ENCODE peak calls at places on chromosomes 7 and 10, in eight cellular contexts. F is brain microvascular endothelial cell; X is NK-92 treated with Interleukin-12 subunit alpha and Interleukin-12 subunit beta, amount 100 ng/mL, for 24 hours; A is M059J; Q is gastrocnemius medialis; M is SHP77; N is GM13977; U is uterus. O is an unnamed sample.
A peak's percentile ranks its signal among the peaks of the same experiment; 100 is the strongest.

GRCh38 chr10:932589-932988 is 1.1 kb upstream of the LARP4B start:
- DNase-seq in Q (no peak), N (no peak), X (no peak), M (no peak), A (no peak), F (no peak), U (peak; percentile 18), O (no peak)

GRCh38 chr7:74476546-74477095 is 22.9 kb downstream of the GTF2IRD1 start:
- DNase-seq in A (peak; percentile 67), M (no peak), X (no peak), N (no peak), F (no peak), Q (no peak), U (no peak), O (no peak)

GRCh38 chr10:50473756-50474155 is 150.0 kb downstream of the SGMS1 start:
- DNase-seq in Q (no peak), A (peak; percentile 8), N (no peak), F (no peak), U (no peak), M (no peak), X (no peak), O (no peak)

GRCh38 chr10:30862486-30862885 is 169.2 kb downstream of the ZNF438 start:
- DNase-seq in M (no peak), A (peak; percentile 62), F (no peak), X (no peak), U (no peak), N (no peak), Q (no peak), O (no peak)

GRCh38 chr10:10307551-10307950 is 710.1 kb upstream of the CELF2 start:
- DNase-seq in Q (no peak), U (no peak), F (no peak), A (no peak), M (no peak), X (no peak), N (no peak), O (no peak)

GRCh38 chr10:8873310-8873709 is 818.8 kb downstream of the GATA3 start:
- DNase-seq in X (no peak), Q (no peak), A (peak; percentile 19), F (no peak), U (no peak), M (no peak), N (no peak), O (no peak)

GRCh38 chr10:49311562-49312236 is 12.7 kb downstream of the C10orf71 start:
- DNase-seq in Q (no peak), M (no peak), U (no peak), F (no peak), N (no peak), A (no peak), X (no peak), O (no peak)

GRCh38 chr7:98406827-98407226 is 5.9 kb upstream of the BAIAP2L1 start:
- DNase-seq in N (no peak), A (no peak), U (no peak), Q (no peak), X (no peak), M (no peak), F (no peak), O (no peak)

GRCh38 chr10:62616885-62617635 is 187.5 kb upstream of the ADO start:
- DNase-seq in U (no peak), X (no peak), F (no peak), N (no peak), Q (no peak), M (no peak), A (no peak), O (no peak)

GRCh38 chr10:93261961-93262610 is 188.4 kb downstream of the CYP26A1 start:
- DNase-seq in M (no peak), X (no peak), F (peak; percentile 82), Q (no peak), U (no peak), N (no peak), A (peak; percentile 55), O (no peak)

GRCh38 chr7:13687500-13687899 is 302.0 kb downstream of the ETV1 start:
- DNase-seq in X (no peak), U (no peak), A (no peak), Q (no peak), F (no peak), M (no peak), N (no peak), O (no peak)

GRCh38 chr10:104100795-104101194 is 15.1 kb upstream of the COL17A1 start:
- DNase-seq in U (no peak), N (no peak), X (no peak), F (no peak), Q (no peak), M (no peak), A (no peak), O (no peak)

GRCh38 chr10:61456095-61456789 is 3.1 kb upstream of the TMEM26 start:
- DNase-seq in F (no peak), N (no peak), X (no peak), A (peak; percentile 77), U (no peak), Q (no peak), M (no peak), O (no peak)

GRCh38 chr7:107209565-107209964 is 40.8 kb downstream of the HBP1 start:
- DNase-seq in Q (no peak), A (no peak), X (no peak), N (no peak), M (no peak), U (no peak), F (no peak), O (no peak)

GRCh38 chr10:123997486-123998196 is 95.8 kb downstream of the CHST15 start:
- DNase-seq in F (peak; percentile 97), U (no peak), M (no peak), X (peak; percentile 43), N (peak; percentile 62), A (peak; percentile 98), Q (no peak), O (no peak)

GRCh38 chr10:110613341-110613995 is 30.7 kb upstream of the RBM20 start:
- DNase-seq in M (no peak), A (no peak), U (no peak), N (no peak), X (no peak), Q (no peak), F (no peak), O (no peak)

GRCh38 chr10:12699258-12699700 is 302.2 kb downstream of the CCDC3 start:
- DNase-seq in X (no peak), A (no peak), N (no peak), M (no peak), Q (no peak), U (no peak), F (no peak), O (no peak)

GRCh38 chr7:2923291-2923781 is 79.2 kb upstream of the GNA12 start:
- DNase-seq in U (no peak), Q (no peak), A (no peak), N (no peak), M (no peak), F (no peak), X (no peak), O (no peak)

GRCh38 chr7:45687185-45687560 is 113.0 kb downstream of the ADCY1 start:
- DNase-seq in F (no peak), U (no peak), Q (no peak), A (no peak), M (no peak), X (no peak), N (no peak), O (no peak)

GRCh38 chr10:103758294-103758681 is 97.1 kb downstream of the SH3PXD2A start:
- DNase-seq in N (no peak), M (peak; percentile 72), F (peak; percentile 53), Q (peak; percentile 41), X (no peak), U (no peak), A (peak; percentile 56), O (no peak)

GRCh38 chr10:22679608-22680007 is 34.8 kb downstream of the PIP4K2A start:
- DNase-seq in U (no peak), N (no peak), F (no peak), X (no peak), M (no peak), A (no peak), Q (no peak), O (no peak)

GRCh38 chr10:114367041-114367675 is 37.1 kb downstream of the AFAP1L2 start:
- DNase-seq in N (peak; percentile 28), U (no peak), F (peak; percentile 20), Q (no peak), M (no peak), X (peak; percentile 24), A (peak; percentile 61), O (no peak)

GRCh38 chr10:124142296-124142853 is 49.0 kb upstream of the CHST15 start:
- DNase-seq in M (no peak), X (no peak), N (no peak), A (no peak), U (no peak), Q (no peak), F (no peak), O (no peak)

GRCh38 chr10:649798-650690 is 39.4 kb downstream of the DIP2C start:
- DNase-seq in X (no peak), M (peak; percentile 84), Q (no peak), F (no peak), N (no peak), A (no peak), U (peak; percentile 52), O (no peak)

GRCh38 chr7:139808401-139808800 is 20.7 kb upstream of the TBXAS1 start:
- DNase-seq in U (no peak), F (no peak), M (peak; percentile 27), N (no peak), A (no peak), Q (no peak), X (no peak), O (no peak)

GRCh38 chr7:158759245-158759614 is 54.6 kb upstream of the NCAPG2 start:
- DNase-seq in N (no peak), X (no peak), F (no peak), U (no peak), Q (no peak), M (peak; percentile 19), A (no peak), O (no peak)

GRCh38 chr10:100744980-100745881 is at the start of gene PAX2:
- DNase-seq in F (no peak), Q (no peak), U (no peak), M (no peak), A (peak; percentile 49), N (peak; percentile 56), X (no peak), O (no peak)

GRCh38 chr10:96263173-96263572 is 8.2 kb downstream of the BLNK start:
- DNase-seq in N (no peak), M (no peak), F (no peak), Q (no peak), A (no peak), U (no peak), X (no peak), O (no peak)

GRCh38 chr7:130960208-130960988 is 226.4 kb upstream of the KLF14 start:
- DNase-seq in F (peak; percentile 97), X (peak; percentile 52), M (no peak), Q (no peak), A (peak; percentile 99), U (no peak), N (peak; percentile 35), O (peak; percentile 45)

GRCh38 chr7:106629521-106629920 is 31.4 kb downstream of the CCDC71L start:
- DNase-seq in Q (no peak), F (no peak), U (no peak), N (no peak), M (no peak), A (peak; percentile 67), X (no peak), O (no peak)

GRCh38 chr10:48577158-48577557 is 27.7 kb downstream of the ARHGAP22 start:
- DNase-seq in Q (no peak), U (no peak), N (no peak), M (no peak), F (no peak), X (no peak), A (no peak), O (no peak)

GRCh38 chr7:32659853-32660252 is 164.6 kb downstream of the AVL9 start:
- DNase-seq in N (no peak), M (no peak), X (no peak), A (no peak), U (no peak), F (no peak), Q (no peak), O (no peak)

GRCh38 chr7:11524476-11525398 is 307.3 kb downstream of the THSD7A start:
- DNase-seq in M (no peak), X (no peak), Q (no peak), U (no peak), N (no peak), F (no peak), A (no peak), O (no peak)

GRCh38 chr7:99092064-99092720 is 51.7 kb downstream of the SMURF1 start:
- DNase-seq in X (no peak), Q (no peak), U (no peak), M (no peak), A (no peak), N (no peak), F (no peak), O (no peak)